ENCODE peak calls at places on chromosomes 11 and 22, in ten cellular contexts. Q is NCI-H2107; M is stromal cell of bone marrow; A is progenitor cell of endocrine pancreas; I is CD8-positive, alpha-beta T cell; S is AG04450; D is T-helper 2 cell; N is Peyer's patch; Z is stimulated activated CD8-positive, alpha-beta memory T cell treated with anti-CD3 and anti-CD28 coated beads, Interleukin-15, amount 100 ng/mL, for 24 hours; B is HT-29. P is an unnamed sample.

GRCh38 chr11:108891909-108892511 is 227.1 kb downstream of the DDX10 start:
- DNase-seq in M (no peak), Z (no peak), I (no peak), D (no peak), S (no peak), N (no peak), A (no peak), B (no peak), Q (peak), P (no peak)

GRCh38 chr22:22207845-22208564 is 36.6 kb upstream of the VPREB1 start:
- DNase-seq in B (peak), Q (peak), M (peak), N (peak), S (peak), I (peak), Z (peak), A (peak), D (peak), P (peak)

GRCh38 chr11:117220568-117220967 is 11.3 kb downstream of the PCSK7 start:
- DNase-seq in Z (no peak), N (peak), M (no peak), Q (no peak), D (no peak), I (no peak), S (no peak), A (no peak), B (no peak), P (no peak)

GRCh38 chr11:45097721-45098493 is 48.5 kb upstream of the PRDM11 start:
- DNase-seq in I (no peak), Z (no peak), Q (no peak), S (no peak), N (no peak), D (no peak), M (no peak), B (peak), A (peak), P (peak)

GRCh38 chr11:100930185-100930778 is 199.3 kb downstream of the PGR start:
- DNase-seq in S (no peak), D (no peak), A (no peak), M (peak), I (no peak), Z (no peak), B (peak), N (no peak), Q (no peak), P (peak)

GRCh38 chr11:70338594-70338993 is 59.7 kb upstream of the CTTN start:
- DNase-seq in B (no peak), I (no peak), D (no peak), S (no peak), A (no peak), M (no peak), Z (no peak), N (no peak), Q (no peak), P (no peak)

GRCh38 chr11:109696191-109696897 is 274.4 kb downstream of the C11orf87 start:
- DNase-seq in N (no peak), D (no peak), A (no peak), S (no peak), Q (no peak), M (peak), Z (no peak), B (no peak), I (no peak), P (no peak)

GRCh38 chr11:108958446-108959123 is 293.7 kb downstream of the DDX10 start:
- DNase-seq in Z (no peak), N (no peak), M (peak), I (no peak), A (no peak), B (peak), S (no peak), Q (no peak), D (no peak), P (no peak)

GRCh38 chr11:78070606-78071005 is 6.9 kb downstream of the THRSP start:
- DNase-seq in A (no peak), Q (no peak), S (no peak), M (no peak), Z (no peak), D (no peak), B (no peak), N (no peak), I (no peak), P (no peak)

GRCh38 chr11:8033791-8034585 is 46.9 kb downstream of the EIF3F start:
- DNase-seq in M (no peak), S (no peak), Q (no peak), N (no peak), I (no peak), D (no peak), Z (no peak), A (no peak), B (no peak), P (no peak)

P was measured in retinal pigment epithelial cell.